ENCODE peak calls at places on chromosomes 4 and X, in six cellular contexts. One of them, this sample, is unnamed.

GRCh38 chr4:110278127-110278526 is 79.7 kb upstream of the ELOVL6 start:
- DNase-seq in ELF-1: no peak
- DNase-seq in right atrium auricular region: no peak
- DNase-seq in activated CD4-positive, alpha-beta T cell treated with anti-CD3 and anti-CD28 coated beads for 4 hours: no peak
- DNase-seq in cardiac fibroblast: peak
- DNase-seq in GOT3: no peak
- DNase-seq in this sample: peak

GRCh38 chr4:70936200-70936787 is 34.1 kb downstream of the MOB1B start:
- DNase-seq in ELF-1: no peak
- DNase-seq in activated CD4-positive, alpha-beta T cell treated with anti-CD3 and anti-CD28 coated beads for 4 hours: no peak
- DNase-seq in GOT3: no peak
- DNase-seq in right atrium auricular region: no peak
- DNase-seq in cardiac fibroblast: no peak
- DNase-seq in this sample: no peak

GRCh38 chrX:75096331-75096730 is 59.8 kb downstream of the ABCB7 start:
- DNase-seq in activated CD4-positive, alpha-beta T cell treated with anti-CD3 and anti-CD28 coated beads for 4 hours: no peak
- DNase-seq in GOT3: no peak
- DNase-seq in right atrium auricular region: no peak
- DNase-seq in cardiac fibroblast: no peak
- DNase-seq in ELF-1: no peak
- DNase-seq in this sample: no peak

GRCh38 chr4:69594382-69594781 is 45.1 kb downstream of the UGT2A2 start:
- DNase-seq in ELF-1: no peak
- DNase-seq in cardiac fibroblast: no peak
- DNase-seq in right atrium auricular region: no peak
- DNase-seq in GOT3: no peak
- DNase-seq in activated CD4-positive, alpha-beta T cell treated with anti-CD3 and anti-CD28 coated beads for 4 hours: no peak
- DNase-seq in this sample: no peak

GRCh38 chr4:123785515-123785914 is 388.9 kb downstream of the SPRY1 start:
- DNase-seq in activated CD4-positive, alpha-beta T cell treated with anti-CD3 and anti-CD28 coated beads for 4 hours: no peak
- DNase-seq in ELF-1: no peak
- DNase-seq in right atrium auricular region: peak
- DNase-seq in GOT3: no peak
- DNase-seq in cardiac fibroblast: peak
- DNase-seq in this sample: peak

GRCh38 chrX:110847334-110847733 is 51.7 kb upstream of the CHRDL1 start:
- DNase-seq in activated CD4-positive, alpha-beta T cell treated with anti-CD3 and anti-CD28 coated beads for 4 hours: no peak
- DNase-seq in ELF-1: peak
- DNase-seq in cardiac fibroblast: peak
- DNase-seq in right atrium auricular region: no peak
- DNase-seq in GOT3: no peak
- DNase-seq in this sample: peak

GRCh38 chrX:13428055-13428786 is 108.4 kb upstream of the ATXN3L start:
- DNase-seq in activated CD4-positive, alpha-beta T cell treated with anti-CD3 and anti-CD28 coated beads for 4 hours: no peak
- DNase-seq in GOT3: peak
- DNase-seq in right atrium auricular region: no peak
- DNase-seq in cardiac fibroblast: peak
- DNase-seq in ELF-1: peak
- DNase-seq in this sample: peak

GRCh38 chrX:51361251-51361650 is 28.6 kb downstream of the NUDT10 start:
- DNase-seq in activated CD4-positive, alpha-beta T cell treated with anti-CD3 and anti-CD28 coated beads for 4 hours: no peak
- DNase-seq in cardiac fibroblast: no peak
- DNase-seq in ELF-1: peak
- DNase-seq in GOT3: no peak
- DNase-seq in right atrium auricular region: no peak
- DNase-seq in this sample: no peak

GRCh38 chr4:85508654-85509053 is 33.7 kb downstream of the ARHGAP24 start:
- DNase-seq in activated CD4-positive, alpha-beta T cell treated with anti-CD3 and anti-CD28 coated beads for 4 hours: no peak
- DNase-seq in right atrium auricular region: no peak
- DNase-seq in cardiac fibroblast: no peak
- DNase-seq in GOT3: no peak
- DNase-seq in ELF-1: peak
- DNase-seq in this sample: no peak

GRCh38 chr4:1099684-1100335 is 13.6 kb downstream of the RNF212 start:
- DNase-seq in right atrium auricular region: no peak
- DNase-seq in GOT3: no peak
- DNase-seq in activated CD4-positive, alpha-beta T cell treated with anti-CD3 and anti-CD28 coated beads for 4 hours: no peak
- DNase-seq in cardiac fibroblast: no peak
- DNase-seq in ELF-1: no peak
- DNase-seq in this sample: no peak

GRCh38 chr4:55742655-55743191 is 76.9 kb upstream of the EXOC1L start:
- DNase-seq in GOT3: no peak
- DNase-seq in right atrium auricular region: no peak
- DNase-seq in cardiac fibroblast: peak
- DNase-seq in activated CD4-positive, alpha-beta T cell treated with anti-CD3 and anti-CD28 coated beads for 4 hours: no peak
- DNase-seq in ELF-1: no peak
- DNase-seq in this sample: peak

GRCh38 chr4:114132830-114133229 is 153.4 kb upstream of the ARSJ start:
- DNase-seq in right atrium auricular region: no peak
- DNase-seq in cardiac fibroblast: peak
- DNase-seq in activated CD4-positive, alpha-beta T cell treated with anti-CD3 and anti-CD28 coated beads for 4 hours: no peak
- DNase-seq in ELF-1: peak
- DNase-seq in GOT3: no peak
- DNase-seq in this sample: no peak

GRCh38 chrX:155864655-155865054 is 16.5 kb upstream of the VAMP7 start:
- DNase-seq in activated CD4-positive, alpha-beta T cell treated with anti-CD3 and anti-CD28 coated beads for 4 hours: no peak
- DNase-seq in right atrium auricular region: no peak
- DNase-seq in GOT3: no peak
- DNase-seq in cardiac fibroblast: peak
- DNase-seq in ELF-1: no peak
- DNase-seq in this sample: peak

GRCh38 chr4:137806420-137806819 is 274.1 kb upstream of the PCDH18 start:
- DNase-seq in cardiac fibroblast: no peak
- DNase-seq in ELF-1: no peak
- DNase-seq in activated CD4-positive, alpha-beta T cell treated with anti-CD3 and anti-CD28 coated beads for 4 hours: no peak
- DNase-seq in GOT3: no peak
- DNase-seq in right atrium auricular region: no peak
- DNase-seq in this sample: no peak

GRCh38 chrX:53036149-53036548 is 12.4 kb upstream of the GPR173 start:
- DNase-seq in cardiac fibroblast: no peak
- DNase-seq in GOT3: no peak
- DNase-seq in ELF-1: no peak
- DNase-seq in activated CD4-positive, alpha-beta T cell treated with anti-CD3 and anti-CD28 coated beads for 4 hours: no peak
- DNase-seq in right atrium auricular region: no peak
- DNase-seq in this sample: no peak

GRCh38 chrX:38937400-38937799 is 136.1 kb downstream of the MID1IP1 start:
- DNase-seq in ELF-1: no peak
- DNase-seq in cardiac fibroblast: no peak
- DNase-seq in right atrium auricular region: no peak
- DNase-seq in activated CD4-positive, alpha-beta T cell treated with anti-CD3 and anti-CD28 coated beads for 4 hours: no peak
- DNase-seq in GOT3: no peak
- DNase-seq in this sample: no peak

GRCh38 chr4:107893171-107894137 is 37.9 kb upstream of the CYP2U1 start:
- DNase-seq in GOT3: no peak
- DNase-seq in right atrium auricular region: no peak
- DNase-seq in ELF-1: no peak
- DNase-seq in activated CD4-positive, alpha-beta T cell treated with anti-CD3 and anti-CD28 coated beads for 4 hours: no peak
- DNase-seq in cardiac fibroblast: peak
- DNase-seq in this sample: no peak

GRCh38 chrX:39152106-39152649 is 350.9 kb downstream of the MID1IP1 start:
- DNase-seq in ELF-1: peak
- DNase-seq in right atrium auricular region: no peak
- DNase-seq in GOT3: no peak
- DNase-seq in cardiac fibroblast: peak
- DNase-seq in activated CD4-positive, alpha-beta T cell treated with anti-CD3 and anti-CD28 coated beads for 4 hours: peak
- DNase-seq in this sample: peak

GRCh38 chrX:46838482-46838857 is 1.6 kb downstream of the RP2 start:
- DNase-seq in ELF-1: no peak
- DNase-seq in activated CD4-positive, alpha-beta T cell treated with anti-CD3 and anti-CD28 coated beads for 4 hours: no peak
- DNase-seq in cardiac fibroblast: no peak
- DNase-seq in GOT3: no peak
- DNase-seq in right atrium auricular region: no peak
- DNase-seq in this sample: no peak

GRCh38 chr4:76526585-76526990 is 91.6 kb downstream of the SHROOM3 start:
- DNase-seq in activated CD4-positive, alpha-beta T cell treated with anti-CD3 and anti-CD28 coated beads for 4 hours: no peak
- DNase-seq in right atrium auricular region: no peak
- DNase-seq in cardiac fibroblast: peak
- DNase-seq in ELF-1: no peak
- DNase-seq in GOT3: no peak
- DNase-seq in this sample: no peak

GRCh38 chr4:108396900-108397299 is 223.5 kb upstream of the RPL34 start:
- DNase-seq in GOT3: no peak
- DNase-seq in right atrium auricular region: no peak
- DNase-seq in cardiac fibroblast: no peak
- DNase-seq in ELF-1: peak
- DNase-seq in activated CD4-positive, alpha-beta T cell treated with anti-CD3 and anti-CD28 coated beads for 4 hours: no peak
- DNase-seq in this sample: no peak

GRCh38 chr4:148016063-148016637 is 284.3 kb downstream of the ARHGAP10 start:
- DNase-seq in activated CD4-positive, alpha-beta T cell treated with anti-CD3 and anti-CD28 coated beads for 4 hours: no peak
- DNase-seq in cardiac fibroblast: no peak
- DNase-seq in ELF-1: no peak
- DNase-seq in GOT3: no peak
- DNase-seq in right atrium auricular region: no peak
- DNase-seq in this sample: no peak

This sample was measured in myocyte.